ENCODE peak calls at places on chromosomes 3 and 15, in seven cellular contexts. J is CD8-positive, alpha-beta memory T cell; V is HS-27A; A is NCI-H460; R is NCI-H1105 treated with DMSO at 0.1 percent for 48 hours; X is fibroblast of mammary gland; M is IMR-90. T is an unnamed sample.

GRCh38 chr3:197171481-197172067 is 126.8 kb downstream of the DLG1 start:
- DNase-seq in J (no peak), V (no peak), A (no peak), R (no peak), X (peak), M (peak), T (no peak)

GRCh38 chr3:176159796-176160195 is 1037.5 kb downstream of the TBL1XR1 start:
- DNase-seq in J (no peak), V (peak), A (no peak), R (no peak), X (no peak), M (peak), T (no peak)

GRCh38 chr3:132317229-132317948 is at the start of gene ACP3:
- DNase-seq in J (no peak), V (peak), A (no peak), R (peak), X (peak), M (peak), T (peak)

GRCh38 chr15:58049520-58050227 is 15.8 kb downstream of the ALDH1A2 start:
- DNase-seq in J (no peak), V (no peak), A (no peak), R (no peak), X (no peak), M (no peak), T (no peak)

GRCh38 chr3:44642337-44642736 is 6.2 kb upstream of the ZNF35 start:
- DNase-seq in J (no peak), V (no peak), A (no peak), R (no peak), X (no peak), M (no peak), T (no peak)

GRCh38 chr15:83092309-83092976 is 15.0 kb upstream of the TM6SF1 start:
- DNase-seq in J (no peak), V (no peak), A (no peak), R (no peak), X (peak), M (peak), T (peak)

GRCh38 chr15:64009798-64010241 is 36.5 kb downstream of the DAPK2 start:
- DNase-seq in J (peak), V (peak), A (no peak), R (no peak), X (peak), M (peak), T (peak)

GRCh38 chr15:89899951-89900567 is 6.3 kb upstream of the AP3S2 start:
- DNase-seq in J (no peak), V (no peak), A (no peak), R (no peak), X (no peak), M (no peak), T (no peak)

GRCh38 chr3:123290107-123290930 is 88.6 kb downstream of the SEC22A start:
- DNase-seq in J (no peak), V (no peak), A (no peak), R (no peak), X (no peak), M (no peak), T (no peak)

GRCh38 chr3:109369510-109369909 is 32.2 kb upstream of the DPPA4 start:
- DNase-seq in J (no peak), V (no peak), A (no peak), R (no peak), X (no peak), M (no peak), T (no peak)

GRCh38 chr3:58102976-58103447 is 94.8 kb downstream of the FLNB start:
- DNase-seq in J (no peak), V (no peak), A (no peak), R (no peak), X (peak), M (no peak), T (no peak)

GRCh38 chr15:53910236-53910849 is 67.9 kb upstream of the UNC13C start:
- DNase-seq in J (no peak), V (no peak), A (no peak), R (no peak), X (no peak), M (no peak), T (no peak)

GRCh38 chr3:58029842-58030584 is 21.8 kb downstream of the FLNB start:
- DNase-seq in J (no peak), V (no peak), A (no peak), R (peak), X (no peak), M (no peak), T (no peak)

GRCh38 chr3:61315874-61316273 is 64.6 kb upstream of the FHIT start:
- DNase-seq in J (no peak), V (no peak), A (no peak), R (no peak), X (peak), M (no peak), T (no peak)

GRCh38 chr3:65443739-65444447 is 594.8 kb downstream of the MAGI1 start:
- DNase-seq in J (no peak), V (no peak), A (no peak), R (no peak), X (no peak), M (peak), T (no peak)

GRCh38 chr3:48222616-48223513 is at the start of gene CAMP:
- DNase-seq in J (no peak), V (no peak), A (no peak), R (no peak), X (peak), M (peak), T (peak)

GRCh38 chr3:159077860-159078259 is 276.0 kb downstream of the MFSD1 start:
- DNase-seq in J (no peak), V (peak), A (no peak), R (no peak), X (peak), M (peak), T (no peak)

GRCh38 chr3:191379473-191379872 is 49.1 kb upstream of the UTS2B start:
- DNase-seq in J (no peak), V (no peak), A (no peak), R (peak), X (no peak), M (no peak), T (peak)

T was measured in OCI-LY7.